ENCODE peak calls at places on chromosomes 16 and 17, in five cellular contexts. P is SK-N-SH, L is breast epithelium, T is GM23338, M is upper lobe of left lung. A is an unnamed sample.
A peak's percentile ranks its signal among the peaks of the same experiment; 100 is the strongest.

GRCh38 chr17:83190601-83191387 is 111.4 kb downstream of the METRNL start:
- DNase-seq in P (no peak), L (peak; percentile 10), T (no peak), M (no peak), A (no peak)

GRCh38 chr17:41785091-41785875 is 1.2 kb downstream of the JUP start:
- DNase-seq in P (peak; percentile 31), L (no peak), T (peak; percentile 96), M (no peak), A (no peak)

GRCh38 chr16:89277049-89277448 is 59.5 kb downstream of the ZNF778 start:
- DNase-seq in P (no peak), L (no peak), T (no peak), M (no peak), A (no peak)

GRCh38 chr17:64500923-64501765 is 4.3 kb upstream of the POLG2 start:
- DNase-seq in P (no peak), L (no peak), T (no peak), M (no peak), A (no peak)

GRCh38 chr17:27821318-27821717 is 21.0 kb upstream of the NOS2 start:
- DNase-seq in P (no peak), L (no peak), T (no peak), M (no peak), A (no peak)

GRCh38 chr16:85659336-85659735 is 29.4 kb downstream of the GINS2 start:
- DNase-seq in P (no peak), L (no peak), T (no peak), M (no peak), A (no peak)

GRCh38 chr16:24288516-24288915 is 32.4 kb downstream of the CACNG3 start:
- DNase-seq in P (no peak), L (no peak), T (no peak), M (no peak), A (no peak)

GRCh38 chr16:29730649-29731048 is 15.1 kb downstream of the C16orf54 start:
- DNase-seq in P (no peak), L (no peak), T (no peak), M (no peak), A (no peak)

GRCh38 chr16:66618588-66618987 is 14.1 kb downstream of the CMTM3 start:
- DNase-seq in P (no peak), L (no peak), T (no peak), M (no peak), A (no peak)

GRCh38 chr17:55769625-55770000 is 18.8 kb downstream of the PCTP start:
- DNase-seq in P (no peak), L (no peak), T (no peak), M (no peak), A (no peak)

GRCh38 chr17:28335959-28336871 is 654 bp downstream of the TNFAIP1 start:
- DNase-seq in P (peak; percentile 75), L (peak; percentile 73), T (peak; percentile 94), M (no peak), A (no peak)

DNA sequence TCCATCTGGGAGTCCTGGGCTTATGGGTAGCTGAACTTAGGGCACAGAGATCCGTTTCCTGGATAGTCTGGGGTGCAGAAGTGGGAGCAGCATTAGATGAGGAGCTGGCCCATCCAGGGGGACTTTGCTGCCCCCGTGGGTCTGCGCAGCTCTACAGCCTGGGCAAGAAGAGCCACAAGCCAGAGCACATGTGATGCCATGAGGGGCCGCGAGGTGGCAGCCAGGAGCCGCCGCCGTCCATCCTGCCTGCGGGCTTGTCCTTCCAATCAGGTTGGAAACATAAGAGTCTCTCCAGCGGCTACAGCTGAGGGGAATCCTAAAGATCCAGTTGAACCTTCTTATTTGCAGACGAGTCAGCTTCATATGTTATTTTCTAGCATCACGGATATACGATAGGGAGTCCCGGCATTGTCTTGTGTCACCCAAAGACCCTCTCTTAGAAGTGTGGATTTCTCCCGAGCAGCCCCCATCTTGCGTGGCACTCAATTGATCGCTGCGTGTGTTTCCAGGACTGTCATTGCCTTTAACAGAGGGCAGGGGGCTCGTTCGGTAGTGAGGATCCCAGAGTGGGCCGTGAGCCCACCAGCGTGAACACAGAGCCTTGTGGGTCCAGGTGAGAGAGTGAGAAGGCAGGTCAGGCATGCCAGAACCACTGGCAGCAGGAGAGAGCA is 22.0 kb downstream of the C1QTNF1 start:
- DNase-seq in P (peak; percentile 93), L (peak; percentile 77), T (peak; percentile 87), M (peak; percentile 95), A (no peak)
- H3K27ac ChIP-seq in P (peak overlapping the region; percentile 67), L (no peak overlapping the region), T (no peak overlapping the region), M (no peak overlapping the region), A (no peak overlapping the region)

GRCh38 chr17:74803971-74804370 is 27.8 kb upstream of the NAT9 start:
- DNase-seq in P (peak; percentile 90), L (no peak), T (no peak), M (no peak), A (no peak)
- TF ChIP-seq POLR2AphosphoS5 in P (no peak), L (no peak), T (no peak), M (no peak), A (no peak)

GRCh38 chr16:81718637-81719036 is 60.5 kb upstream of the PLCG2 start:
- DNase-seq in P (no peak), L (no peak), T (no peak), M (no peak), A (no peak)
- H3K4me3 ChIP-seq in P (no peak overlapping the region), L (no peak overlapping the region), T (no peak overlapping the region), M (no peak overlapping the region), A (no peak overlapping the region)

GRCh38 chr17:15512310-15512709 is 44.9 kb upstream of the CDRT4 start:
- DNase-seq in P (no peak), L (no peak), T (no peak), M (no peak), A (no peak)
- H3K27ac ChIP-seq in P (no peak overlapping the region), L (peak overlapping the region; percentile 58), T (no peak overlapping the region), M (peak overlapping the region; percentile 60), A (no peak overlapping the region)

DNA sequence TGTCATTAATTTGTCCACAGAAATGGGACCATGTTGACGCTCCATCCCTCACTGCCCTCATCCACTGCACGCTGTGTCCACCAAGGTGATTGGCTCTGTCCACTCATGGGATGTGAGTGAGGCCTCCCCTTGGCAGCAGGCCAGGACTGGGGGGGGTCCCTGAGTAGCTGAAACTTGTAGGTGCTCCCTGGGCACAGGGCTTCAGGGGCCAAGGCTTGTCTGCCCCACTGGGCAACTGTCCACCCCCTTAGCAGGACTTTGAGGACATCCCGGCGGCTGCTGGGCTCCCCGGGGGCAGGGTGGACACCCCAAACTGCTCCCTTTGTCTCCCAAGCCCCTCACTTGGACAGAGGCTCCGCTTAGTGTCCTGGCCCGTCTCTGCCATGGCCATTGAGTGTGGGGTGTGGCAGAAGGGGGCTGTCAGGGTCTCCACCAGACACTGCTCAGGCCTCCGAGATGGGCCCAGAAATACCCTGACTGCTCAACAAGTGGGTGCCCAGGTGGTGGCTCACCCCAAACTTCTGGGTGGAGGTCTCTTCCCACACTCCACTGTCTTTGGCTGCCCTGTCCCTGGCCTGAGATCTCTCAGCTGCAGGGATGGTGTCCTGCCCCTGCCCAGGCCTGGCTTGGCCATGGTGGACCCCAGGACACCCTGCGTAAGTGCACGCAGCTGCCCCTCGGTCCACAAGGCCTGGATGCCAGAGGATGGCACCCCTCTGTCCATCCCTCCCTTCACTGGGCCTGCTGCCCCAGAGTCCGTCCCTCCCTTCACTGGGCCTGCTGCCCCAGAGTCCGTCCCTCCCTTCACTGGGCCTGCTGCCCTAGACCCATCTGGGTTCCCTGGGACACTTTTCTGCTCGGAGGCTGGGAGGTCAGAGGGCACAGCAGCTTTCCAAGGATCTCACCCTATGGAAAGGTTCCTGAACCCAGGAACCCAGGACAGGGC is 2.9 kb upstream of the RAB40C start:
- DNase-seq in P (no peak), L (no peak), T (no peak), M (peak; percentile 75), A (no peak)
- TF ChIP-seq POLR2AphosphoS5 in P (peak; percentile 31), L (no peak), T (peak; percentile 51), M (no peak), A (no peak)

GRCh38 chr17:78173025-78173715 is 4.8 kb downstream of the SYNGR2 start:
- DNase-seq in P (no peak), L (no peak), T (no peak), M (no peak), A (no peak)

GRCh38 chr17:78170692-78171590 is 2.6 kb downstream of the SYNGR2 start:
- DNase-seq in P (no peak), L (no peak), T (no peak), M (no peak), A (no peak)

GRCh38 chr17:78174870-78175642 is 6.7 kb downstream of the SYNGR2 start:
- DNase-seq in P (no peak), L (no peak), T (peak; percentile 83), M (no peak), A (no peak)

GRCh38 chr17:78174332-78174869 is 6.0 kb downstream of the SYNGR2 start:
- DNase-seq in P (no peak), L (peak; percentile 93), T (no peak), M (peak; percentile 93), A (no peak)

DNA sequence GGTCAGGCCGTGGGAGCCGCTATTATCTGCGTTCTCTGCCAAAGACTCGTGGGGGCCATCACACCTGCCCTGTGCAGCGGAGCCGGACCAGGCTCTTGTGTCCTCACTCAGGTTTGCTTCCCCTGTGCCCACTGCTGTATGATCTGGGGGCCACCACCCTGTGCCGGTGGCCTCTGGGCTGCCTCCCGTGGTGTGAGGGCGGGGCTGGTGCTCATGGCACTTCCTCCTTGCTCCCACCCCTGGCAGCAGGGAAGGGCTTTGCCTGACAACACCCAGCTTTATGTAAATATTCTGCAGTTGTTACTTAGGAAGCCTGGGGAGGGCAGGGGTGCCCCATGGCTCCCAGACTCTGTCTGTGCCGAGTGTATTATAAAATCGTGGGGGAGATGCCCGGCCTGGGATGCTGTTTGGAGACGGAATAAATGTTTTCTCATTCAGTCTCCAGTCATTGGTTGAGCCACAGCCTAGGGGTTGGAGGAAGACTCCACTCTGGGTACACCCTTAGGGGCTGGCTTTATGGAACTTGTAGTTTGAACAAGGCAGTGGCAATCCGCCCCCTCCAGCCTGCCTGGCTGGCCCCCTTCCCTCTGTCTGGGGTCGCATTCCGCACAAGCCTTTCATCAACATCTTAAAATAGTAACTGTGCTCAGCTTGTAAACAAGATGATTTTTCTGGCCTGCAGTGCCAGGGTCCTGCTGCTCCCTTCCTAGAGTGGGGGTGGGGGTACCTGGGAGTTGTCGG is 4.1 kb downstream of the SYNGR2 start:
- DNase-seq in P (no peak), L (no peak), T (no peak), M (peak; percentile 84), A (no peak)
- H3K4me3 ChIP-seq in P (no peak overlapping the region), L (no peak overlapping the region), T (no peak overlapping the region), M (peak overlapping the region; percentile 1), A (peak overlapping the region; percentile 2)

GRCh38 chr17:4679652-4680051 is 24.3 kb downstream of the PELP1 start:
- DNase-seq in P (no peak), L (no peak), T (no peak), M (no peak), A (no peak)
- H3K27ac ChIP-seq in P (peak overlapping the region; percentile 13), L (no peak overlapping the region), T (peak overlapping the region; percentile 42), M (no peak overlapping the region), A (no peak overlapping the region)

GRCh38 chr16:68833251-68833650 is 10.1 kb upstream of the TANGO6 start:
- DNase-seq in P (no peak), L (peak; percentile 20), T (no peak), M (no peak), A (no peak)

GRCh38 chr16:68835970-68836369 is 7.4 kb upstream of the TANGO6 start:
- DNase-seq in P (no peak), L (no peak), T (no peak), M (no peak), A (no peak)

GRCh38 chr16:68839831-68840230 is 3.5 kb upstream of the TANGO6 start:
- DNase-seq in P (no peak), L (no peak), T (no peak), M (no peak), A (no peak)

GRCh38 chr16:68834550-68834949 is 8.8 kb upstream of the TANGO6 start:
- DNase-seq in P (no peak), L (no peak), T (no peak), M (no peak), A (no peak)
- TF ChIP-seq POLR2AphosphoS5 in P (no peak), L (no peak), T (no peak), M (no peak), A (no peak)

A was measured in SK-N-MC.